ENCODE peak calls at places on chromosomes 11 and 22, in eight cellular contexts. A, Y, R, X, W, L, I and S are unnamed samples.

GRCh38 chr11:46363455-46363920 is 16.2 kb downstream of the DGKZ start:
- DNase-seq in A (no peak), W (peak), X (no peak), I (no peak), Y (no peak), L (peak), R (no peak), S (no peak)

GRCh38 chr11:77747381-77747969 is 73.0 kb downstream of the RSF1 start:
- DNase-seq in I (no peak), W (no peak), Y (no peak), X (no peak), L (no peak), R (peak), A (no peak), S (peak)

GRCh38 chr11:63906585-63906984 is 10.4 kb downstream of the RCOR2 start:
- DNase-seq in X (no peak), L (no peak), W (peak), R (peak), I (peak), Y (no peak), A (no peak), S (peak)

GRCh38 chr11:67274768-67275605 is 8.7 kb downstream of the GRK2 start:
- DNase-seq in Y (no peak), R (no peak), L (peak), X (peak), I (no peak), W (peak), A (no peak), S (no peak)

GRCh38 chr11:28168718-28169117 is 60.5 kb downstream of the METTL15 start:
- DNase-seq in R (peak), L (no peak), Y (peak), A (no peak), I (no peak), W (no peak), X (no peak), S (no peak)

GRCh38 chr11:66970808-66971442 is 4.2 kb upstream of the C11orf86 start:
- DNase-seq in W (no peak), X (no peak), Y (peak), I (no peak), L (no peak), A (peak), R (peak), S (peak)

GRCh38 chr22:42624551-42625106 is 9.9 kb upstream of the POLDIP3 start:
- DNase-seq in R (no peak), I (no peak), X (no peak), A (no peak), L (no peak), W (no peak), Y (no peak), S (no peak)

GRCh38 chr11:2206291-2206690 is 34.7 kb upstream of the TH start:
- DNase-seq in X (no peak), A (no peak), W (no peak), R (no peak), L (peak), I (no peak), Y (peak), S (no peak)

GRCh38 chr11:13868710-13869403 is 93.7 kb upstream of the SPON1 start:
- DNase-seq in X (no peak), L (no peak), Y (no peak), W (peak), A (no peak), I (no peak), R (no peak), S (no peak)

GRCh38 chr22:46935506-46936377 is 173.3 kb downstream of the TBC1D22A start:
- DNase-seq in W (no peak), L (no peak), X (peak), I (no peak), Y (peak), R (peak), A (no peak), S (no peak)

GRCh38 chr22:37557321-37558001 is 2.8 kb upstream of the CDC42EP1 start:
- DNase-seq in L (peak), I (no peak), R (no peak), Y (no peak), A (no peak), W (no peak), X (no peak), S (no peak)

GRCh38 chr11:133814588-133814987 is 30.7 kb downstream of the SPATA19 start:
- DNase-seq in R (no peak), A (no peak), W (no peak), L (no peak), Y (no peak), I (no peak), X (no peak), S (no peak)

GRCh38 chr11:36313750-36314500 is 17.8 kb downstream of the PRR5L start:
- DNase-seq in W (no peak), I (no peak), A (no peak), L (no peak), R (no peak), X (no peak), Y (no peak), S (no peak)

DNA sequence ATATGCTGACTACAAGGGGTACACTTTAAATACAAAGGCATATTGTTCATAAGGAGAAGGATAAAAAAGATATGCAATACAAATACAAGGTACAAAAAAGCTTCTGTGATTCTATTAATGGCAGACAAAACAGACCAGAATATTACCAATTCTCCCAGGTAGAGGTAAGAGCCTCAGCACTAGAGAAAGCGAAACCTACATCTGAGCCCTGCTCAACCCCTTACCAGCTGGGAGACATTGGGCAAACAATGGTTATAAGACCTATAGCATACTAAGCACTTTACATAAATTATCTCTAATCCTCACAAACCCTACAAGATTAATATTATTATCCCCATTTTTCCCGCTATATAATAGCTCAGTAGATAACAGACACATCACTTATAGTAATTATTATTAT is 41.2 kb upstream of the LRRC55 start:
- DNase-seq in Y (no peak), I (no peak), L (no peak), X (no peak), A (no peak), W (no peak), R (no peak), S (no peak)
- TF ChIP-seq CTCF in Y (no peak), I (no peak), L (no peak), X (no peak), A (no peak), W (no peak), R (no peak), S (no peak)

GRCh38 chr11:125224391-125225015 is 60.0 kb downstream of the PKNOX2 start:
- DNase-seq in L (no peak), X (no peak), W (no peak), Y (no peak), A (peak), R (peak), I (no peak), S (peak)
- TF ChIP-seq CTCF in L (no peak), X (no peak), W (no peak), Y (no peak), A (peak), R (peak), I (peak), S (peak)

DNA sequence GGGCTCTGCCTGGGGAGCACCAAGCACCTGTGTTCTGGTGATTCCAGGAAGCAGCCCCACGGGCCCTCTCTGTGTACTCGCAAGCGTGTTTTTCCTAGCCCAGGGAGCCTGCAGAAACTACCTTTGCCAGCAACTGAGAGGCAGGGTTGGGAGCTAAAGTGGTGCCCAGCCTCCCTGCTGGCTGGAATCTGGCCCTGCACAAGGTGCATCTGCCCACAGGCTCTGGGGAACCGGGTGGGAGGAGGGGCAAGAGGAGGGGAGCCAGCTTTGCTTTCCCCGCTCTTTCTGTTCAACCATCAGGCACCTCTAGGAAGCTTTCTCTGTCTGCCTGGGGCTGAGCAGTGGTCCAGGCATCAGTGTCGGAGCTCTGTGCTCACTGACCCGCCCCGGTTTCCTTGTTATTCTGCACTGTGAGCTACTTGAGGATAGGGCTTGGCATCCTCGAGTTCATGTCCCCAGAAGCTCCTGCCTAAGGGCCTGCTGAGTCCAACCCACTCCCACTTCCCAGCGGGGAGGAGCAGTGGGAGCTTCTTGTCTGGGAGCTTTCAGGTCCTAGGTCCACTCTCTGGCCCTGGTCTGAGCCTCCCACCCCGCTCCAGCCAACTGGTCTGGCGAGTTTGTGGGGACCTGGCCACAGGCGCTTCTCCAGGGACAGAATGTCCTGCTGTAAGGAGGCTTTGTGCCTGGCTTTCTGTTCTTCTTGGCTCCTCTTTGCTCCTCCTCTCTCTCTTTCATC is 14.9 kb downstream of the DAGLA start:
- DNase-seq in W (no peak), X (peak), L (no peak), I (no peak), Y (peak), R (no peak), A (no peak), S (no peak)
- TF ChIP-seq CTCF in W (no peak), X (peak), L (no peak), I (no peak), Y (peak), R (peak), A (no peak), S (no peak)

GRCh38 chr11:32071811-32072210 is 19.1 kb upstream of the RCN1 start:
- DNase-seq in R (peak), X (no peak), Y (peak), I (no peak), W (no peak), L (no peak), A (no peak), S (peak)
- TF ChIP-seq CTCF in R (peak), X (peak), Y (peak), I (no peak), W (no peak), L (no peak), A (peak), S (peak)

DNA sequence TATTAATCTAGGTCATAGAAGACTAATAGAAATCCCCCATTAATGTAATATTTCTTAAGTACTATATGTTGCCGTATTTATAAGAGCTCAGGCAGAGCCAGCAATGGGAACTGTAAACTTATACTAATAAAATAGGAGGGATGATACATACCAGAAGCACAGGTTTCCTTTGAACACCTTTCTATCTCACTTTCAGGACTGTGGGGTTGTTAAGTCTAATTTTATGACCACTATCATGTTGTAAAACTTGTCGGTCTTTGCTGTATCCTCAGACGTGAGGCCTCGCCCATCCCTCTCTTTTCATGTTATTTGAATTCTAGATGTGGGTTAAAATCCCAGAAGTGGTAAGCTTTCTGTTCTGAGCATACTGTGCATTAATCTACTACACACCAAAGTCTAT is 1083.5 kb upstream of the TENM4 start:
- DNase-seq in R (no peak), W (no peak), Y (no peak), A (no peak), L (no peak), X (no peak), I (no peak), S (no peak)
- TF ChIP-seq CTCF in R (no peak), W (no peak), Y (no peak), A (no peak), L (no peak), X (no peak), I (no peak), S (no peak)

GRCh38 chr22:19107730-19108074 is 14.5 kb downstream of the DGCR2 start:
- DNase-seq in R (no peak), I (no peak), Y (no peak), W (no peak), X (no peak), A (no peak), L (no peak), S (no peak)

GRCh38 chr22:19106886-19107729 is 15.1 kb downstream of the DGCR2 start:
- DNase-seq in X (no peak), I (no peak), A (no peak), R (no peak), W (no peak), L (no peak), Y (no peak), S (no peak)

GRCh38 chr22:19103881-19104821 is 18.1 kb downstream of the DGCR2 start:
- DNase-seq in A (no peak), L (no peak), R (peak), W (no peak), I (no peak), Y (no peak), X (no peak), S (no peak)

GRCh38 chr22:19105456-19105855 is 16.8 kb downstream of the DGCR2 start:
- DNase-seq in L (no peak), R (no peak), A (no peak), W (no peak), Y (no peak), I (no peak), X (no peak), S (no peak)

DNA sequence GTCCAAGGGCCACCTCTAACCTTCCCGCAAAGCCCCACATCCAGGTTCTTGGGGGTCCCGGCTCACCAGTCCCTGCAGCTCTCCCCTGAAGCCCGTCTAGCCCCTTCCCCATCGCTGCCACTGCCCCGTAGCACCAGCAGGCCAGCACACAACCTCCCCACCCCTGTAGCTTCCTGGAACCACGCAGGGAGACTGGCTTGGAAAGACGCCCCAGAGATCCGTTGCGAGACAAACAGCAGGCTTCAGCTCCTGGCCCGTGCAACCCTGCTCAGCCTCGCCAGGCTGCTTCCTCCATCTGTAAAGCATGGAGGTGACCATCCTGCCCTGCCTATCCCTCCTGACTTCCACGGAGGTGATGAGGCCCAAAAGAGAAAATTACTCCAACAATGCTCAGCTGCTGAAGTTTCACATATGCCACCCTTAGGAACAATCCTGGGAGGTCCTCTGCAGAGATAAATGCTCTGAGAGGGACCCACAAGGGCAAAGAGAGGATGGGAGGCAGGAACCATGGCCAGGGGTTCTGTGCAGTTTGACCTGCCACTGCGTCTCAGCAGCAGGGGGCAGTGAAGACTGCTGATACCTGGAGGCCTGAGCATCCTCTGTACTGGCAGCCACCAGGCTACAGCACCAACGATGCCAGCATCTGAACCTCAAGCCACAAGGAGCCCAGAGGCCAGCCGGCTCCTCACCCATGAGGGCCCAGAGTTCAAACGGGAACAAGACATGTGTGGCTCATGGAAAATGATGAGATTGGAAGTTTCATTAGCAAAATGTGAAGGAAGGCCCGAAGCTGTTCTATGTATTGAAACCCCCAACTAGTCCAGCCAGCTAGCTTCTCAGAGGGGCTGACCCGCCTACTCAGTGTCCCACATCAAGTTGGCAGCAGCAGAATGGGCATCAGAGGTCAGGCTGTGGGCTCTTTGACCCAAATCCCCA is 16.1 kb downstream of the DGCR2 start:
- DNase-seq in Y (no peak), A (no peak), R (no peak), W (peak), L (peak), I (peak), X (no peak), S (no peak)
- TF ChIP-seq CTCF in Y (peak), A (no peak), R (peak), W (peak), L (peak), I (peak), X (peak), S (peak)